ENCODE peak calls at places on chromosomes 6 and 20, in ten cellular contexts. N, Y, Z, B, V, S, Q, E, P and G are unnamed samples.

GRCh38 chr6:127484207-127484858 is 25.1 kb upstream of the KIAA0408 start:
- DNase-seq in N (peak), Y (no peak), Z (no peak), B (peak), V (peak), S (no peak), Q (no peak), E (peak), P (no peak), G (no peak)

GRCh38 chr20:19566226-19566960 is 191.7 kb upstream of the RIN2 start:
- DNase-seq in N (no peak), Y (no peak), Z (no peak), B (peak), V (no peak), S (peak), Q (no peak), E (peak), P (peak), G (no peak)

GRCh38 chr20:5835870-5836269 is 85.7 kb downstream of the SHLD1 start:
- DNase-seq in N (no peak), Y (no peak), Z (no peak), B (peak), V (peak), S (no peak), Q (no peak), E (peak), P (no peak), G (no peak)

GRCh38 chr6:82045965-82046756 is 201.4 kb downstream of the IBTK start:
- DNase-seq in N (no peak), Y (no peak), Z (no peak), B (peak), V (peak), S (no peak), Q (no peak), E (peak), P (no peak), G (no peak)

GRCh38 chr6:157845493-157846259 is 22.6 kb downstream of the SNX9 start:
- DNase-seq in N (no peak), Y (no peak), Z (no peak), B (no peak), V (no peak), S (no peak), Q (no peak), E (no peak), P (no peak), G (no peak)

GRCh38 chr6:70563540-70563939 is 3.2 kb upstream of the SDHAF4 start:
- DNase-seq in N (no peak), Y (no peak), Z (no peak), B (peak), V (peak), S (peak), Q (no peak), E (peak), P (no peak), G (no peak)

GRCh38 chr6:66740346-66740745 is 1033.3 kb upstream of the EYS start:
- DNase-seq in N (no peak), Y (no peak), Z (no peak), B (no peak), V (no peak), S (no peak), Q (no peak), E (no peak), P (no peak), G (no peak)

GRCh38 chr6:159493888-159494632 is 199.0 kb downstream of the SOD2 start:
- DNase-seq in N (no peak), Y (no peak), Z (no peak), B (no peak), V (peak), S (no peak), Q (no peak), E (no peak), P (no peak), G (no peak)

GRCh38 chr6:165676435-165677068 is 13.5 kb upstream of the PDE10A start:
- DNase-seq in N (no peak), Y (no peak), Z (no peak), B (peak), V (peak), S (no peak), Q (no peak), E (peak), P (no peak), G (no peak)

GRCh38 chr6:104828478-104828877 is 31.2 kb downstream of the HACE1 start:
- DNase-seq in N (no peak), Y (no peak), Z (no peak), B (no peak), V (no peak), S (no peak), Q (no peak), E (no peak), P (no peak), G (no peak)

GRCh38 chr6:80366721-80367120 is 260.2 kb downstream of the BCKDHB start:
- DNase-seq in N (no peak), Y (no peak), Z (no peak), B (peak), V (peak), S (peak), Q (no peak), E (peak), P (no peak), G (no peak)

GRCh38 chr6:135215160-135215559 is 34.1 kb downstream of the MYB start:
- DNase-seq in N (no peak), Y (no peak), Z (no peak), B (no peak), V (no peak), S (no peak), Q (no peak), E (no peak), P (no peak), G (no peak)

GRCh38 chr20:53750827-53751393 is 157.3 kb upstream of the ZNF217 start:
- DNase-seq in N (no peak), Y (no peak), Z (peak), B (peak), V (peak), S (no peak), Q (no peak), E (peak), P (no peak), G (no peak)

GRCh38 chr6:141467041-141467440 is 665.7 kb upstream of the GJE1 start:
- DNase-seq in N (no peak), Y (no peak), Z (no peak), B (no peak), V (no peak), S (no peak), Q (no peak), E (no peak), P (no peak), G (no peak)

GRCh38 chr6:11632231-11632630 is 94.7 kb downstream of the TMEM170B start:
- DNase-seq in N (no peak), Y (no peak), Z (no peak), B (no peak), V (no peak), S (no peak), Q (no peak), E (no peak), P (peak), G (no peak)

GRCh38 chr6:109194770-109195169 is 99.5 kb downstream of the CEP57L1 start:
- DNase-seq in N (no peak), Y (no peak), Z (no peak), B (no peak), V (no peak), S (no peak), Q (no peak), E (no peak), P (no peak), G (no peak)

GRCh38 chr20:25517124-25517523 is 68.2 kb downstream of the NINL start:
- DNase-seq in N (no peak), Y (no peak), Z (no peak), B (no peak), V (no peak), S (no peak), Q (no peak), E (no peak), P (no peak), G (no peak)

GRCh38 chr20:32509639-32510066 is 75.5 kb downstream of the NOL4L start:
- DNase-seq in N (no peak), Y (no peak), Z (peak), B (no peak), V (no peak), S (no peak), Q (peak), E (no peak), P (no peak), G (peak)

GRCh38 chr6:31814677-31815024 is 432 bp downstream of the HSPA1L start:
- DNase-seq in N (peak), Y (peak), Z (peak), B (peak), V (peak), S (peak), Q (no peak), E (peak), P (peak), G (peak)

GRCh38 chr6:16781348-16782169 is 20.3 kb upstream of the ATXN1 start:
- DNase-seq in N (no peak), Y (no peak), Z (no peak), B (no peak), V (no peak), S (no peak), Q (no peak), E (no peak), P (peak), G (no peak)

GRCh38 chr6:112251170-112251945 is 3.0 kb downstream of the LAMA4 start:
- DNase-seq in N (no peak), Y (no peak), Z (no peak), B (peak), V (peak), S (peak), Q (no peak), E (peak), P (peak), G (no peak)

GRCh38 chr6:159983641-159984080 is 14.8 kb downstream of the IGF2R start:
- DNase-seq in N (no peak), Y (no peak), Z (no peak), B (peak), V (peak), S (no peak), Q (no peak), E (peak), P (no peak), G (no peak)

GRCh38 chr6:72084992-72085569 is 198.7 kb downstream of the RIMS1 start:
- DNase-seq in N (no peak), Y (no peak), Z (no peak), B (peak), V (peak), S (no peak), Q (no peak), E (peak), P (no peak), G (no peak)

GRCh38 chr6:36627801-36628246 is 33.7 kb downstream of the SRSF3 start:
- DNase-seq in N (no peak), Y (no peak), Z (no peak), B (peak), V (peak), S (peak), Q (no peak), E (peak), P (peak), G (no peak)